ENCODE peak calls at places on chromosomes 11 and 22, in four cellular contexts. V, F, S and U are unnamed samples.

GRCh38 chr11:45400594-45400993 is 114.5 kb upstream of the SYT13 start:
- DNase-seq in F (peak), V (no peak), S (no peak), U (no peak)

GRCh38 chr22:17772963-17773605 is 1.2 kb downstream of the BID start:
- DNase-seq in S (no peak), V (no peak), F (peak), U (no peak)

GRCh38 chr11:120184946-120185677 is 25.7 kb upstream of the OAF start:
- DNase-seq in V (no peak), S (no peak), F (no peak), U (peak)

GRCh38 chr11:122655527-122656072 is at the start of gene UBASH3B:
- DNase-seq in V (peak), S (peak), F (peak), U (peak)

GRCh38 chr11:83502041-83502440 is 215.9 kb upstream of the CCDC90B start:
- DNase-seq in F (peak), V (no peak), S (no peak), U (no peak)

GRCh38 chr11:67420646-67421420 is 5.4 kb downstream of the CARNS1 start:
- DNase-seq in V (peak), F (peak), S (peak), U (peak)

GRCh38 chr11:85626496-85626895 is 648 bp downstream of the DLG2 start:
- DNase-seq in F (no peak), S (no peak), V (no peak), U (no peak)

GRCh38 chr11:67307545-67308001 is 4.2 kb downstream of the SSH3 start:
- DNase-seq in S (no peak), V (no peak), F (no peak), U (peak)

GRCh38 chr11:74024630-74025029 is 15.7 kb upstream of the UCP3 start:
- DNase-seq in S (no peak), F (peak), V (no peak), U (no peak)

GRCh38 chr11:44927174-44927661 is 23.5 kb downstream of the TP53I11 start:
- DNase-seq in F (peak), S (peak), V (peak), U (peak)

GRCh38 chr11:8390851-8391612 is 127.4 kb upstream of the LMO1 start:
- DNase-seq in S (no peak), V (no peak), F (no peak), U (no peak)

GRCh38 chr11:64406221-64406946 is 47.4 kb downstream of the RPS6KA4 start:
- DNase-seq in S (no peak), V (peak), F (no peak), U (peak)

GRCh38 chr22:44462246-44463015 is 35.6 kb downstream of the RTL6 start:
- DNase-seq in S (no peak), V (no peak), F (no peak), U (no peak)

GRCh38 chr11:124481365-124482323 is 36.1 kb upstream of the OR8B8 start:
- DNase-seq in S (no peak), V (peak), F (peak), U (peak)

GRCh38 chr11:126999366-126999765 is 1.2 kb downstream of the KIRREL3 start:
- DNase-seq in F (no peak), S (no peak), V (no peak), U (no peak)

GRCh38 chr11:8533332-8533731 is 60.7 kb downstream of the STK33 start:
- DNase-seq in S (no peak), V (no peak), F (peak), U (no peak)

GRCh38 chr22:36056980-36057379 is 28.4 kb upstream of the RBFOX2 start:
- DNase-seq in F (peak), S (no peak), V (no peak), U (no peak)

GRCh38 chr11:100622404-100622803 is 64.7 kb upstream of the ARHGAP42 start:
- DNase-seq in F (no peak), V (no peak), S (no peak), U (no peak)

GRCh38 chr11:61533401-61533800 is 24.9 kb downstream of the LRRC10B start:
- DNase-seq in S (no peak), F (no peak), V (no peak), U (no peak)

GRCh38 chr11:112368402-112368801 is 107.7 kb upstream of the PLET1 start:
- DNase-seq in V (no peak), F (peak), S (no peak), U (no peak)

GRCh38 chr11:106627694-106628093 is 390.6 kb downstream of the GUCY1A2 start:
- DNase-seq in V (no peak), F (peak), S (no peak), U (no peak)

GRCh38 chr11:95149659-95150294 is 60.1 kb downstream of the ENDOD1 start:
- DNase-seq in F (peak), V (peak), S (no peak), U (peak)

GRCh38 chr11:67118059-67118766 is 850 bp upstream of the KDM2A start:
- DNase-seq in S (peak), F (no peak), V (peak), U (peak)

GRCh38 chr11:33912405-33913361 is 20.8 kb upstream of the LMO2 start:
- DNase-seq in V (peak), F (peak), S (no peak), U (no peak)

GRCh38 chr22:46699091-46699490 is 39.0 kb downstream of the CERK start:
- DNase-seq in V (no peak), F (no peak), S (no peak), U (no peak)